ENCODE peak calls at places on chromosomes 13 and 19, in four cellular contexts. X is central memory CD4-positive, alpha-beta T cell; G is activated CD4-positive, alpha-beta T cell treated with anti-CD3 and anti-CD28 coated beads for 36 hours; W is endothelial cell of umbilical vein. V is an unnamed sample.
A peak's percentile ranks its signal among the peaks of the same experiment; 100 is the strongest.

GRCh38 chr13:67943116-67943515 is 713.0 kb upstream of the PCDH9 start:
- DNase-seq in W (no peak), G (no peak), X (no peak), V (no peak)

GRCh38 chr19:1567116-1567847 is 843 bp downstream of the MEX3D start:
- DNase-seq in W (peak; percentile 33), G (peak; percentile 21), X (no peak), V (no peak)

GRCh38 chr19:6164906-6165531 is 29.6 kb downstream of the ACSBG2 start:
- DNase-seq in G (no peak), X (no peak), W (no peak), V (no peak)

GRCh38 chr19:55646889-55647731 is 902 bp upstream of the CCDC106 start:
- DNase-seq in G (no peak), W (no peak), X (no peak), V (no peak)

GRCh38 chr19:32896516-32897214 is 27.1 kb upstream of the SLC7A9 start:
- DNase-seq in G (no peak), X (no peak), W (no peak), V (no peak)

GRCh38 chr13:46906440-46906839 is 9.6 kb upstream of the HTR2A start:
- DNase-seq in G (no peak), W (no peak), X (no peak), V (no peak)

GRCh38 chr13:30915691-30916541 is 9.8 kb downstream of the MEDAG start:
- DNase-seq in G (no peak), W (no peak), X (no peak), V (no peak)

GRCh38 chr19:18908917-18909619 is 10.1 kb downstream of the COPE start:
- DNase-seq in G (no peak), W (no peak), X (no peak), V (no peak)

GRCh38 chr13:38308736-38309135 is 40.9 kb upstream of the UFM1 start:
- DNase-seq in X (no peak), G (no peak), W (no peak), V (no peak)

GRCh38 chr19:50249636-50250035 is 46.2 kb downstream of the MYH14 start:
- DNase-seq in X (no peak), G (no peak), W (no peak), V (no peak)

GRCh38 chr13:38321654-38322053 is 28.0 kb upstream of the UFM1 start:
- DNase-seq in G (no peak), X (no peak), W (no peak), V (no peak)

GRCh38 chr13:49240017-49240416 is 7.7 kb upstream of the CDADC1 start:
- DNase-seq in X (peak; percentile 35), W (peak; percentile 41), G (peak; percentile 65), V (no peak)

GRCh38 chr19:10219678-10220077 is 11.5 kb downstream of the S1PR2 start:
- DNase-seq in G (peak; percentile 59), W (no peak), X (peak; percentile 36), V (no peak)

GRCh38 chr19:4396949-4397783 is 3.2 kb downstream of the SH3GL1 start:
- DNase-seq in W (no peak), X (no peak), G (no peak), V (no peak)

GRCh38 chr13:75587679-75588078 is 38.1 kb downstream of the UCHL3 start:
- DNase-seq in G (no peak), W (peak; percentile 1), X (no peak), V (no peak)

GRCh38 chr19:39209196-39209595 is 5.1 kb upstream of the SYCN start:
- DNase-seq in W (no peak), X (no peak), G (no peak), V (no peak)

GRCh38 chr19:306151-306900 is 15.1 kb upstream of the PLPP2 start:
- DNase-seq in W (no peak), G (no peak), X (no peak), V (no peak)

GRCh38 chr19:1471514-1472107 is 7.4 kb downstream of the C19orf25 start:
- DNase-seq in W (no peak), G (peak; percentile 48), X (no peak), V (no peak)

GRCh38 chr19:13764821-13765394 is 586 bp downstream of the MRI1 start:
- DNase-seq in W (no peak), X (peak; percentile 26), G (peak; percentile 67), V (no peak)

GRCh38 chr19:6087074-6087506 is 23.2 kb downstream of the RFX2 start:
- DNase-seq in X (no peak), W (no peak), G (peak; percentile 21), V (no peak)

GRCh38 chr19:50906217-50906616 is 5.0 kb downstream of the KLK4 start:
- DNase-seq in W (no peak), X (no peak), G (peak; percentile 76), V (no peak)

GRCh38 chr13:66565261-66565660 is 664.9 kb downstream of the PCDH9 start:
- DNase-seq in X (no peak), W (no peak), G (no peak), V (no peak)

GRCh38 chr19:51125421-51126075 is 842 bp downstream of the SIGLEC9 start:
- DNase-seq in W (no peak), G (no peak), X (no peak), V (no peak)

GRCh38 chr13:24679686-24680085 is 522 bp upstream of the ATP12A start:
- DNase-seq in G (no peak), X (no peak), W (no peak), V (no peak)

GRCh38 chr19:13846533-13847032 is 30.4 kb upstream of the NANOS3 start:
- DNase-seq in G (peak; percentile 97), W (peak; percentile 88), X (peak; percentile 99), V (no peak)

GRCh38 chr13:112893570-112894422 is 75.2 kb upstream of the MCF2L start:
- DNase-seq in G (peak; percentile 59), W (peak; percentile 12), X (peak; percentile 15), V (no peak)

GRCh38 chr19:41264581-41265375 is 606 bp downstream of the HNRNPUL1 start:
- DNase-seq in W (peak; percentile 30), G (peak; percentile 79), X (peak; percentile 28), V (peak; percentile 18)

GRCh38 chr13:104586010-104586746 is 1520.0 kb upstream of the SLC10A2 start:
- DNase-seq in G (no peak), X (no peak), W (peak; percentile 39), V (no peak)

GRCh38 chr13:93238711-93239110 is 12.1 kb downstream of the GPC6 start:
- DNase-seq in W (peak; percentile 1), X (no peak), G (no peak), V (no peak)

GRCh38 chr13:45341799-45342584 is 1.0 kb upstream of the TPT1 start:
- DNase-seq in G (no peak), W (no peak), X (no peak), V (no peak)